ENCODE peak calls at places on chromosomes 2 and 18, in four cellular contexts. One of them, this sample, is unnamed.

GRCh38 chr18:48136051-48136543 is 205.6 kb upstream of the SMAD2 start:
- DNase-seq in astrocyte: no peak
- DNase-seq in CD8-positive, alpha-beta memory T cell: no peak
- DNase-seq in CD8-positive, alpha-beta T cell: no peak
- DNase-seq in this sample: no peak

GRCh38 chr2:115165529-115166109 is 723.2 kb downstream of the DPP10 start:
- DNase-seq in CD8-positive, alpha-beta T cell: no peak
- DNase-seq in CD8-positive, alpha-beta memory T cell: no peak
- DNase-seq in astrocyte: peak
- DNase-seq in this sample: no peak

GRCh38 chr2:201403904-201404303 is 46.8 kb upstream of the FLACC1 start:
- DNase-seq in astrocyte: peak
- DNase-seq in CD8-positive, alpha-beta memory T cell: no peak
- DNase-seq in CD8-positive, alpha-beta T cell: no peak
- DNase-seq in this sample: peak

GRCh38 chr2:109195193-109196045 is 66.4 kb downstream of the SH3RF3 start:
- DNase-seq in CD8-positive, alpha-beta T cell: no peak
- DNase-seq in CD8-positive, alpha-beta memory T cell: no peak
- DNase-seq in astrocyte: no peak
- DNase-seq in this sample: no peak

GRCh38 chr18:78970774-78971333 is 8.8 kb upstream of the SALL3 start:
- DNase-seq in CD8-positive, alpha-beta T cell: no peak
- DNase-seq in CD8-positive, alpha-beta memory T cell: no peak
- DNase-seq in astrocyte: no peak
- DNase-seq in this sample: no peak

GRCh38 chr2:36650031-36650430 is 46.5 kb upstream of the VIT start:
- DNase-seq in CD8-positive, alpha-beta memory T cell: no peak
- DNase-seq in astrocyte: peak
- DNase-seq in CD8-positive, alpha-beta T cell: no peak
- DNase-seq in this sample: peak

GRCh38 chr18:41395695-41396094 is 559.3 kb upstream of the PIK3C3 start:
- DNase-seq in CD8-positive, alpha-beta T cell: no peak
- DNase-seq in astrocyte: no peak
- DNase-seq in CD8-positive, alpha-beta memory T cell: no peak
- DNase-seq in this sample: no peak

GRCh38 chr18:49858309-49859005 is 45.1 kb upstream of the ACAA2 start:
- DNase-seq in CD8-positive, alpha-beta memory T cell: peak
- DNase-seq in CD8-positive, alpha-beta T cell: peak
- DNase-seq in astrocyte: peak
- DNase-seq in this sample: no peak

GRCh38 chr2:69211686-69212085 is 175.3 kb downstream of the GFPT1 start:
- DNase-seq in CD8-positive, alpha-beta T cell: no peak
- DNase-seq in CD8-positive, alpha-beta memory T cell: no peak
- DNase-seq in astrocyte: no peak
- DNase-seq in this sample: no peak

GRCh38 chr2:239742377-239742776 is 282.8 kb downstream of the NDUFA10 start:
- DNase-seq in astrocyte: no peak
- DNase-seq in CD8-positive, alpha-beta memory T cell: no peak
- DNase-seq in CD8-positive, alpha-beta T cell: no peak
- DNase-seq in this sample: no peak

GRCh38 chr2:125296742-125297141 is 1271.7 kb downstream of the CNTNAP5 start:
- DNase-seq in astrocyte: no peak
- DNase-seq in CD8-positive, alpha-beta memory T cell: no peak
- DNase-seq in CD8-positive, alpha-beta T cell: no peak
- DNase-seq in this sample: no peak

GRCh38 chr2:196172976-196173375 is 1.6 kb upstream of the STK17B start:
- DNase-seq in CD8-positive, alpha-beta T cell: no peak
- DNase-seq in astrocyte: no peak
- DNase-seq in CD8-positive, alpha-beta memory T cell: no peak
- DNase-seq in this sample: no peak

GRCh38 chr2:28300921-28301341 is 91.7 kb upstream of the FOSL2 start:
- DNase-seq in astrocyte: peak
- DNase-seq in CD8-positive, alpha-beta T cell: no peak
- DNase-seq in CD8-positive, alpha-beta memory T cell: no peak
- DNase-seq in this sample: no peak

GRCh38 chr2:12750166-12750905 is 33.6 kb downstream of the TRIB2 start:
- DNase-seq in CD8-positive, alpha-beta T cell: no peak
- DNase-seq in astrocyte: no peak
- DNase-seq in CD8-positive, alpha-beta memory T cell: no peak
- DNase-seq in this sample: no peak

GRCh38 chr18:28439870-28440269 is 262.9 kb upstream of the CDH2 start:
- DNase-seq in astrocyte: peak
- DNase-seq in CD8-positive, alpha-beta T cell: no peak
- DNase-seq in CD8-positive, alpha-beta memory T cell: no peak
- DNase-seq in this sample: no peak

GRCh38 chr2:147810883-147811765 is 33.7 kb upstream of the ACVR2A start:
- DNase-seq in CD8-positive, alpha-beta memory T cell: no peak
- DNase-seq in CD8-positive, alpha-beta T cell: no peak
- DNase-seq in astrocyte: no peak
- DNase-seq in this sample: peak

GRCh38 chr2:163877316-163877715 is 141.5 kb upstream of the FIGN start:
- DNase-seq in astrocyte: peak
- DNase-seq in CD8-positive, alpha-beta T cell: no peak
- DNase-seq in CD8-positive, alpha-beta memory T cell: no peak
- DNase-seq in this sample: no peak

GRCh38 chr2:84686783-84687442 is 170.6 kb downstream of the DNAH6 start:
- DNase-seq in CD8-positive, alpha-beta T cell: no peak
- DNase-seq in CD8-positive, alpha-beta memory T cell: no peak
- DNase-seq in astrocyte: no peak
- DNase-seq in this sample: no peak

GRCh38 chr2:64177315-64177714 is 33.1 kb upstream of the PELI1 start:
- DNase-seq in CD8-positive, alpha-beta memory T cell: no peak
- DNase-seq in CD8-positive, alpha-beta T cell: no peak
- DNase-seq in astrocyte: peak
- DNase-seq in this sample: no peak

GRCh38 chr2:45450633-45451032 is 160.4 kb downstream of the SRBD1 start:
- DNase-seq in astrocyte: no peak
- DNase-seq in CD8-positive, alpha-beta T cell: no peak
- DNase-seq in CD8-positive, alpha-beta memory T cell: no peak
- DNase-seq in this sample: no peak

GRCh38 chr2:51013060-51013746 is 18.7 kb downstream of the NRXN1 start:
- DNase-seq in astrocyte: no peak
- DNase-seq in CD8-positive, alpha-beta T cell: no peak
- DNase-seq in CD8-positive, alpha-beta memory T cell: no peak
- DNase-seq in this sample: peak

GRCh38 chr2:218810251-218810650 is 21.4 kb downstream of the PRKAG3 start:
- DNase-seq in CD8-positive, alpha-beta T cell: no peak
- DNase-seq in CD8-positive, alpha-beta memory T cell: no peak
- DNase-seq in astrocyte: no peak
- DNase-seq in this sample: no peak

GRCh38 chr18:48734460-48734859 is 195.6 kb downstream of the CTIF start:
- DNase-seq in CD8-positive, alpha-beta memory T cell: no peak
- DNase-seq in CD8-positive, alpha-beta T cell: no peak
- DNase-seq in astrocyte: no peak
- DNase-seq in this sample: no peak

GRCh38 chr2:189782221-189782671 is 1.9 kb downstream of the ORMDL1 start:
- DNase-seq in CD8-positive, alpha-beta T cell: no peak
- DNase-seq in astrocyte: peak
- DNase-seq in CD8-positive, alpha-beta memory T cell: no peak
- DNase-seq in this sample: no peak

GRCh38 chr2:98512699-98513098 is 68.0 kb downstream of the INPP4A start:
- DNase-seq in astrocyte: no peak
- DNase-seq in CD8-positive, alpha-beta T cell: no peak
- DNase-seq in CD8-positive, alpha-beta memory T cell: no peak
- DNase-seq in this sample: no peak

GRCh38 chr2:179936654-179937053 is 70.4 kb downstream of the CWC22 start:
- DNase-seq in CD8-positive, alpha-beta memory T cell: no peak
- DNase-seq in astrocyte: no peak
- DNase-seq in CD8-positive, alpha-beta T cell: peak
- DNase-seq in this sample: no peak

GRCh38 chr2:163736433-163737168 is 793 bp upstream of the FIGN start:
- DNase-seq in CD8-positive, alpha-beta memory T cell: no peak
- DNase-seq in astrocyte: no peak
- DNase-seq in CD8-positive, alpha-beta T cell: no peak
- DNase-seq in this sample: no peak

GRCh38 chr2:72602095-72602494 is 223.7 kb downstream of the EXOC6B start:
- DNase-seq in astrocyte: no peak
- DNase-seq in CD8-positive, alpha-beta T cell: no peak
- DNase-seq in CD8-positive, alpha-beta memory T cell: no peak
- DNase-seq in this sample: no peak

GRCh38 chr2:24375349-24376087 is 15.2 kb upstream of the ITSN2 start:
- DNase-seq in astrocyte: no peak
- DNase-seq in CD8-positive, alpha-beta memory T cell: no peak
- DNase-seq in CD8-positive, alpha-beta T cell: no peak
- DNase-seq in this sample: no peak

GRCh38 chr2:129457277-129457818 is 522.1 kb upstream of the RAB6C start:
- DNase-seq in CD8-positive, alpha-beta memory T cell: no peak
- DNase-seq in astrocyte: no peak
- DNase-seq in CD8-positive, alpha-beta T cell: no peak
- DNase-seq in this sample: no peak

GRCh38 chr2:168060956-168061750 is 186.2 kb downstream of the STK39 start:
- DNase-seq in astrocyte: peak
- DNase-seq in CD8-positive, alpha-beta T cell: no peak
- DNase-seq in CD8-positive, alpha-beta memory T cell: no peak
- DNase-seq in this sample: no peak

GRCh38 chr2:64646007-64646880 is 7.5 kb downstream of the SERTAD2 start:
- DNase-seq in CD8-positive, alpha-beta T cell: peak
- DNase-seq in astrocyte: no peak
- DNase-seq in CD8-positive, alpha-beta memory T cell: peak
- DNase-seq in this sample: no peak

GRCh38 chr2:162524192-162524591 is 180.3 kb downstream of the GCA start:
- DNase-seq in astrocyte: no peak
- DNase-seq in CD8-positive, alpha-beta T cell: no peak
- DNase-seq in CD8-positive, alpha-beta memory T cell: no peak
- DNase-seq in this sample: no peak

GRCh38 chr2:6934329-6934728 is 17.1 kb downstream of the RNF144A start:
- DNase-seq in CD8-positive, alpha-beta T cell: no peak
- DNase-seq in astrocyte: no peak
- DNase-seq in CD8-positive, alpha-beta memory T cell: no peak
- DNase-seq in this sample: no peak

GRCh38 chr18:29083545-29083944 is 906.6 kb upstream of the CDH2 start:
- DNase-seq in CD8-positive, alpha-beta T cell: no peak
- DNase-seq in CD8-positive, alpha-beta memory T cell: no peak
- DNase-seq in astrocyte: no peak
- DNase-seq in this sample: no peak

GRCh38 chr2:241156997-241157441 is 6.8 kb downstream of the PPP1R7 start:
- DNase-seq in astrocyte: no peak
- DNase-seq in CD8-positive, alpha-beta memory T cell: no peak
- DNase-seq in CD8-positive, alpha-beta T cell: no peak
- DNase-seq in this sample: no peak
- H3K27ac ChIP-seq in astrocyte: no peak
- H3K27ac ChIP-seq in CD8-positive, alpha-beta memory T cell: no peak
- H3K27ac ChIP-seq in CD8-positive, alpha-beta T cell: no peak
- H3K27ac ChIP-seq in this sample: no peak

GRCh38 chr2:157418215-157418614 is 25.7 kb downstream of the CYTIP start:
- DNase-seq in CD8-positive, alpha-beta T cell: peak
- DNase-seq in CD8-positive, alpha-beta memory T cell: peak
- DNase-seq in astrocyte: no peak
- DNase-seq in this sample: no peak
- H3K27ac ChIP-seq in CD8-positive, alpha-beta T cell: peak
- H3K27ac ChIP-seq in CD8-positive, alpha-beta memory T cell: peak
- H3K27ac ChIP-seq in astrocyte: no peak
- H3K27ac ChIP-seq in this sample: no peak

GRCh38 chr2:224925066-224925821 is 117.0 kb downstream of the DOCK10 start:
- DNase-seq in CD8-positive, alpha-beta memory T cell: no peak
- DNase-seq in astrocyte: no peak
- DNase-seq in CD8-positive, alpha-beta T cell: no peak
- DNase-seq in this sample: no peak
- H3K27ac ChIP-seq in CD8-positive, alpha-beta memory T cell: no peak
- H3K27ac ChIP-seq in astrocyte: peak
- H3K27ac ChIP-seq in CD8-positive, alpha-beta T cell: no peak
- H3K27ac ChIP-seq in this sample: peak

GRCh38 chr2:38875576-38876367 is at the start of the genes DHX57 and MORN2:
- DNase-seq in CD8-positive, alpha-beta memory T cell: peak
- DNase-seq in CD8-positive, alpha-beta T cell: peak
- DNase-seq in astrocyte: peak
- DNase-seq in this sample: peak

GRCh38 chr2:38875227-38875575 is 533 bp downstream of the DHX57 start:
- DNase-seq in astrocyte: no peak
- DNase-seq in CD8-positive, alpha-beta memory T cell: no peak
- DNase-seq in CD8-positive, alpha-beta T cell: no peak
- DNase-seq in this sample: no peak

GRCh38 chr2:38873763-38874162 is 2.0 kb downstream of the DHX57 start:
- DNase-seq in astrocyte: no peak
- DNase-seq in CD8-positive, alpha-beta memory T cell: no peak
- DNase-seq in CD8-positive, alpha-beta T cell: no peak
- DNase-seq in this sample: no peak

GRCh38 chr2:38871432-38871831 is 4.3 kb downstream of the DHX57 start:
- DNase-seq in CD8-positive, alpha-beta memory T cell: no peak
- DNase-seq in CD8-positive, alpha-beta T cell: no peak
- DNase-seq in astrocyte: no peak
- DNase-seq in this sample: no peak

DNA sequence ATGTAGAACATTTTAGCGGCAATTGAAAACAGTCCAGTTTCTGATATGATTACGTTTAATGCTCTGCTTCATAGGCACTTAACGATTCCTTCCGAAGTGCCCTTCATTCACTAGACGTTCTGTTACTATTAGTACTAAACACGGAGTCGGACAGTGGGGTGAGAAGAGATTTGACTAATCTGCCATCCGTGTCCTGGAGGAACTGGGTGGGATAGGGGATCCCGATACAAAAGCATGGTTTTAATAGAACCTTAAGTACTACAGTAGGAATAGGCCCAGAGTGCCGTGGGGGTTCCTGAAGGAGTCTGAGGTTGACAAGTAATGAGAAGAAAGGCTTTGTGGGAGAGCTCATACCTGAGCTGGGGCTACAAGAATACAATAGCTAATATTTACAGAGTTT is 631 bp downstream of the MORN2 start:
- DNase-seq in CD8-positive, alpha-beta T cell: no peak
- DNase-seq in CD8-positive, alpha-beta memory T cell: no peak
- DNase-seq in astrocyte: no peak
- DNase-seq in this sample: no peak
- H3K27ac ChIP-seq in CD8-positive, alpha-beta T cell: no peak
- H3K27ac ChIP-seq in CD8-positive, alpha-beta memory T cell: peak
- H3K27ac ChIP-seq in astrocyte: peak
- H3K27ac ChIP-seq in this sample: no peak

GRCh38 chr18:51100371-51101000 is 70.5 kb downstream of the SMAD4 start:
- DNase-seq in astrocyte: no peak
- DNase-seq in CD8-positive, alpha-beta memory T cell: no peak
- DNase-seq in CD8-positive, alpha-beta T cell: no peak
- DNase-seq in this sample: no peak
- H3K27ac ChIP-seq in astrocyte: no peak
- H3K27ac ChIP-seq in CD8-positive, alpha-beta memory T cell: no peak
- H3K27ac ChIP-seq in CD8-positive, alpha-beta T cell: no peak
- H3K27ac ChIP-seq in this sample: no peak

This sample was measured in epithelial cell of prostate.